ENCODE peak calls at places on chromosomes 5 and 9, in nine cellular contexts. Q, K, R, O, D, Z, X, G and C are unnamed samples.

GRCh38 chr5:31410089-31410488 is 121.8 kb downstream of the DROSHA start:
- DNase-seq in Q (no peak), K (no peak), R (no peak), O (no peak), D (no peak), Z (no peak), X (no peak), G (no peak), C (no peak)

GRCh38 chr5:168413062-168413461 is 73.2 kb upstream of the RARS1 start:
- DNase-seq in Q (no peak), K (no peak), R (no peak), O (no peak), D (no peak), Z (no peak), X (peak), G (no peak), C (no peak)

GRCh38 chr5:34652916-34653315 is 3.2 kb upstream of the RAI14 start:
- DNase-seq in Q (peak), K (no peak), R (no peak), O (peak), D (no peak), Z (no peak), X (no peak), G (no peak), C (no peak)

GRCh38 chr9:130184983-130185382 is 12.8 kb downstream of the NCS1 start:
- DNase-seq in Q (no peak), K (no peak), R (no peak), O (no peak), D (no peak), Z (peak), X (no peak), G (no peak), C (no peak)

GRCh38 chr9:104025945-104026344 is 68.2 kb upstream of the SMC2 start:
- DNase-seq in Q (peak), K (no peak), R (no peak), O (peak), D (no peak), Z (no peak), X (no peak), G (no peak), C (no peak)

GRCh38 chr9:121267689-121268597 is at the start of gene GSN:
- DNase-seq in Q (peak), K (peak), R (no peak), O (peak), D (no peak), Z (peak), X (peak), G (peak), C (peak)

GRCh38 chr5:14581891-14582796 is 552 bp downstream of the OTULINL start:
- DNase-seq in Q (peak), K (peak), R (no peak), O (peak), D (peak), Z (peak), X (peak), G (peak), C (peak)

GRCh38 chr5:122180863-122181519 is 51.6 kb downstream of the ZNF474 start:
- DNase-seq in Q (peak), K (no peak), R (peak), O (peak), D (no peak), Z (no peak), X (peak), G (no peak), C (no peak)

GRCh38 chr9:126516936-126517750 is 96.6 kb upstream of the LMX1B start:
- DNase-seq in Q (peak), K (peak), R (peak), O (peak), D (no peak), Z (peak), X (peak), G (no peak), C (peak)

GRCh38 chr5:58759745-58760144 is 176.9 kb downstream of the RAB3C start:
- DNase-seq in Q (peak), K (no peak), R (no peak), O (peak), D (no peak), Z (no peak), X (no peak), G (no peak), C (no peak)

GRCh38 chr9:89095755-89096154 is 82.9 kb downstream of the SHC3 start:
- DNase-seq in Q (peak), K (no peak), R (no peak), O (peak), D (no peak), Z (no peak), X (no peak), G (no peak), C (no peak)

GRCh38 chr5:181044093-181044599 is 4.1 kb downstream of the BTNL9 start:
- DNase-seq in Q (no peak), K (no peak), R (no peak), O (no peak), D (no peak), Z (no peak), X (no peak), G (no peak), C (no peak)

GRCh38 chr9:93100265-93100636 is 4.2 kb downstream of the CARD19 start:
- DNase-seq in Q (no peak), K (no peak), R (no peak), O (no peak), D (no peak), Z (no peak), X (no peak), G (no peak), C (no peak)

GRCh38 chr9:130301483-130302286 is 36.1 kb downstream of the HMCN2 start:
- DNase-seq in Q (peak), K (no peak), R (no peak), O (no peak), D (no peak), Z (no peak), X (no peak), G (peak), C (no peak)

GRCh38 chr5:52893105-52893504 is 96.0 kb upstream of the ITGA2 start:
- DNase-seq in Q (peak), K (no peak), R (peak), O (peak), D (no peak), Z (no peak), X (peak), G (no peak), C (no peak)

GRCh38 chr5:171750316-171750788 is 35.3 kb upstream of the SMIM23 start:
- DNase-seq in Q (peak), K (no peak), R (no peak), O (peak), D (no peak), Z (peak), X (peak), G (peak), C (no peak)

GRCh38 chr5:122129332-122129731 is at the start of gene ZNF474:
- DNase-seq in Q (peak), K (no peak), R (peak), O (peak), D (no peak), Z (peak), X (peak), G (peak), C (no peak)

GRCh38 chr5:134530375-134531077 is 5.1 kb downstream of the JADE2 start:
- DNase-seq in Q (no peak), K (no peak), R (no peak), O (peak), D (no peak), Z (no peak), X (no peak), G (peak), C (no peak)

GRCh38 chr9:138045541-138046490 is 168.2 kb downstream of the CACNA1B start:
- DNase-seq in Q (no peak), K (no peak), R (no peak), O (no peak), D (no peak), Z (no peak), X (no peak), G (peak), C (no peak)

GRCh38 chr9:131668439-131669233 is 71.2 kb downstream of the RAPGEF1 start:
- DNase-seq in Q (peak), K (peak), R (peak), O (peak), D (peak), Z (no peak), X (peak), G (peak), C (peak)